ENCODE peak calls at places on chromosome 1, in six cellular contexts. U is activated CD4-positive, alpha-beta T cell treated with anti-CD3 and anti-CD28 coated beads, Interleukin-2, amount 50 U/mL, for 48 hours; N is NCI-H510A treated with DMSO at 0.1 percent for 48 hours; R is left kidney; W is right atrium auricular region; I is fibroblast of lung. Y is an unnamed sample.

GRCh38 chr1:2801535-2802291 is at the start of gene TTC34:
- DNase-seq in U (peak; percentile 57), N (no peak), R (peak; percentile 64), W (no peak), I (no peak), Y (no peak)

GRCh38 chr1:42816600-42817439 is at the start of the genes ERMAP and SVBP:
- DNase-seq in U (peak; percentile 94), N (peak; percentile 88), R (peak; percentile 97), W (peak; percentile 86), I (peak; percentile 72), Y (peak; percentile 84)

GRCh38 chr1:196808529-196809235 is 10.8 kb upstream of the CFHR1 start:
- DNase-seq in U (no peak), N (no peak), R (no peak), W (no peak), I (no peak), Y (no peak)

GRCh38 chr1:247357062-247357780 is 25.6 kb upstream of the ZNF496 start:
- DNase-seq in U (no peak), N (no peak), R (peak; percentile 92), W (no peak), I (peak; percentile 76), Y (peak; percentile 77)

GRCh38 chr1:208438262-208438661 is 194.1 kb upstream of the PLXNA2 start:
- DNase-seq in U (no peak), N (no peak), R (no peak), W (no peak), I (no peak), Y (no peak)

GRCh38 chr1:183318433-183318832 is 99.7 kb downstream of the NMNAT2 start:
- DNase-seq in U (no peak), N (no peak), R (peak; percentile 88), W (peak; percentile 95), I (peak; percentile 79), Y (peak; percentile 70)

GRCh38 chr1:60283690-60284089 is 210.1 kb upstream of the C1orf87 start:
- DNase-seq in U (no peak), N (no peak), R (no peak), W (no peak), I (peak; percentile 20), Y (no peak)

GRCh38 chr1:160746870-160747500 is 7.9 kb downstream of the SLAMF7 start:
- DNase-seq in U (no peak), N (no peak), R (no peak), W (no peak), I (no peak), Y (no peak)

GRCh38 chr1:61332196-61332753 is 249.9 kb downstream of the NFIA start:
- DNase-seq in U (no peak), N (no peak), R (no peak), W (no peak), I (no peak), Y (no peak)

GRCh38 chr1:220430059-220430458 is 97.9 kb upstream of the MARK1 start:
- DNase-seq in U (no peak), N (no peak), R (peak; percentile 54), W (no peak), I (peak; percentile 43), Y (peak; percentile 65)

GRCh38 chr1:7646164-7646563 is 124.9 kb upstream of the VAMP3 start:
- DNase-seq in U (no peak), N (no peak), R (no peak), W (no peak), I (no peak), Y (no peak)

GRCh38 chr1:109659997-109660755 is 4.3 kb downstream of the GSTM4 start:
- DNase-seq in U (no peak), N (no peak), R (peak; percentile 96), W (peak; percentile 46), I (peak; percentile 34), Y (peak; percentile 57)

GRCh38 chr1:209800984-209801834 is 4.7 kb downstream of the IRF6 start:
- DNase-seq in U (no peak), N (no peak), R (no peak), W (no peak), I (peak; percentile 66), Y (no peak)

GRCh38 chr1:156889802-156890585 is 3.5 kb upstream of the PEAR1 start:
- DNase-seq in U (peak; percentile 73), N (peak; percentile 71), R (peak; percentile 93), W (peak; percentile 84), I (peak; percentile 59), Y (peak; percentile 84)

GRCh38 chr1:65939187-65939586 is 146.5 kb downstream of the PDE4B start:
- DNase-seq in U (no peak), N (no peak), R (no peak), W (no peak), I (no peak), Y (no peak)

GRCh38 chr1:227950735-227951224 is 3.0 kb upstream of the WNT9A start:
- DNase-seq in U (no peak), N (no peak), R (no peak), W (peak; percentile 46), I (no peak), Y (no peak)

GRCh38 chr1:219917281-219917680 is 11.1 kb downstream of the SLC30A10 start:
- DNase-seq in U (no peak), N (no peak), R (no peak), W (no peak), I (no peak), Y (no peak)

GRCh38 chr1:166040223-166040622 is 126.6 kb downstream of the FAM78B start:
- DNase-seq in U (no peak), N (no peak), R (peak; percentile 43), W (no peak), I (peak; percentile 13), Y (no peak)

GRCh38 chr1:71081697-71082080 is 854 bp upstream of the ZRANB2 start:
- DNase-seq in U (no peak), N (no peak), R (peak; percentile 42), W (no peak), I (no peak), Y (no peak)

GRCh38 chr1:96723372-96723771 is 1.8 kb downstream of the PTBP2 start:
- DNase-seq in U (no peak), N (no peak), R (peak; percentile 10), W (no peak), I (no peak), Y (no peak)

GRCh38 chr1:33301273-33301984 is 19.5 kb downstream of the A3GALT2 start:
- DNase-seq in U (no peak), N (no peak), R (no peak), W (no peak), I (no peak), Y (no peak)

GRCh38 chr1:116751149-116751548 is 3.1 kb upstream of the CD2 start:
- DNase-seq in U (peak; percentile 23), N (no peak), R (no peak), W (no peak), I (no peak), Y (no peak)

GRCh38 chr1:44645466-44646244 is 28.6 kb downstream of the TMEM53 start:
- DNase-seq in U (no peak), N (no peak), R (peak; percentile 58), W (no peak), I (peak; percentile 68), Y (no peak)

GRCh38 chr1:169601096-169601881 is 15.0 kb upstream of the F5 start:
- DNase-seq in U (no peak), N (peak; percentile 11), R (peak; percentile 11), W (no peak), I (peak; percentile 25), Y (peak; percentile 24)

GRCh38 chr1:116664366-116664983 is 3.1 kb downstream of the IGSF3 start:
- DNase-seq in U (no peak), N (peak; percentile 38), R (no peak), W (no peak), I (no peak), Y (no peak)

GRCh38 chr1:222454196-222454595 is 93.7 kb downstream of the HHIPL2 start:
- DNase-seq in U (no peak), N (no peak), R (no peak), W (no peak), I (peak; percentile 59), Y (no peak)

GRCh38 chr1:40810915-40811314 is 27.3 kb downstream of the KCNQ4 start:
- DNase-seq in U (no peak), N (no peak), R (no peak), W (no peak), I (no peak), Y (no peak)

Y was measured in kidney glomerular epithelial cell.